ENCODE peak calls at places on chromosome 11, in nine cellular contexts. One of them, this sample, is unnamed.

GRCh38 chr11:371716-372590 is 2.7 kb downstream of the B4GALNT4 start:
- DNase-seq in spleen: no peak
- DNase-seq in suprapubic skin: no peak
- DNase-seq in transverse colon: no peak
- DNase-seq in HL-60: no peak
- DNase-seq in stomach: no peak
- DNase-seq in sigmoid colon: no peak
- DNase-seq in GM12878: no peak
- DNase-seq in HepG2: no peak
- DNase-seq in this sample: no peak

GRCh38 chr11:96161271-96162089 is 181.5 kb downstream of the MAML2 start:
- DNase-seq in GM12878: no peak
- DNase-seq in spleen: no peak
- DNase-seq in HL-60: no peak
- DNase-seq in suprapubic skin: no peak
- DNase-seq in stomach: no peak
- DNase-seq in HepG2: no peak
- DNase-seq in transverse colon: no peak
- DNase-seq in sigmoid colon: no peak
- DNase-seq in this sample: no peak

GRCh38 chr11:113305440-113306336 is 8.7 kb upstream of the TTC12 start:
- DNase-seq in suprapubic skin: peak; percentile 84
- DNase-seq in spleen: peak; percentile 91
- DNase-seq in stomach: peak; percentile 83
- DNase-seq in transverse colon: peak; percentile 77
- DNase-seq in GM12878: no peak
- DNase-seq in HepG2: peak; percentile 32
- DNase-seq in sigmoid colon: peak; percentile 83
- DNase-seq in HL-60: peak; percentile 51
- DNase-seq in this sample: peak; percentile 76

GRCh38 chr11:113505541-113506375 is 30.6 kb upstream of the DRD2 start:
- DNase-seq in sigmoid colon: no peak
- DNase-seq in suprapubic skin: no peak
- DNase-seq in stomach: no peak
- DNase-seq in spleen: no peak
- DNase-seq in GM12878: no peak
- DNase-seq in HepG2: peak; percentile 55
- DNase-seq in HL-60: no peak
- DNase-seq in transverse colon: no peak
- DNase-seq in this sample: peak; percentile 22

GRCh38 chr11:95279921-95280861 is 49.2 kb upstream of the SESN3 start:
- DNase-seq in sigmoid colon: no peak
- DNase-seq in stomach: no peak
- DNase-seq in transverse colon: no peak
- DNase-seq in HepG2: no peak
- DNase-seq in spleen: no peak
- DNase-seq in GM12878: no peak
- DNase-seq in HL-60: peak; percentile 12
- DNase-seq in suprapubic skin: no peak
- DNase-seq in this sample: peak; percentile 39

GRCh38 chr11:116557261-116557660 is 215.5 kb downstream of the BUD13 start:
- DNase-seq in HepG2: no peak
- DNase-seq in sigmoid colon: no peak
- DNase-seq in suprapubic skin: no peak
- DNase-seq in HL-60: no peak
- DNase-seq in GM12878: no peak
- DNase-seq in spleen: no peak
- DNase-seq in transverse colon: no peak
- DNase-seq in stomach: no peak
- DNase-seq in this sample: no peak

GRCh38 chr11:44753965-44754645 is 27.3 kb downstream of the TSPAN18 start:
- DNase-seq in transverse colon: no peak
- DNase-seq in sigmoid colon: peak; percentile 83
- DNase-seq in HL-60: no peak
- DNase-seq in HepG2: no peak
- DNase-seq in spleen: no peak
- DNase-seq in GM12878: no peak
- DNase-seq in suprapubic skin: peak; percentile 69
- DNase-seq in stomach: no peak
- DNase-seq in this sample: no peak

GRCh38 chr11:76796511-76797203 is 13.5 kb downstream of the TSKU start:
- DNase-seq in HL-60: no peak
- DNase-seq in spleen: peak; percentile 62
- DNase-seq in suprapubic skin: peak; percentile 68
- DNase-seq in transverse colon: peak; percentile 45
- DNase-seq in HepG2: no peak
- DNase-seq in stomach: no peak
- DNase-seq in GM12878: no peak
- DNase-seq in sigmoid colon: peak; percentile 49
- DNase-seq in this sample: no peak

GRCh38 chr11:64670975-64671374 is 52.0 kb downstream of the NRXN2 start:
- DNase-seq in transverse colon: peak; percentile 41
- DNase-seq in HL-60: no peak
- DNase-seq in sigmoid colon: no peak
- DNase-seq in HepG2: no peak
- DNase-seq in spleen: no peak
- DNase-seq in suprapubic skin: no peak
- DNase-seq in stomach: no peak
- DNase-seq in GM12878: no peak
- DNase-seq in this sample: no peak

GRCh38 chr11:124738713-124739478 is 846 bp upstream of the NRGN start:
- DNase-seq in suprapubic skin: no peak
- DNase-seq in HL-60: no peak
- DNase-seq in GM12878: no peak
- DNase-seq in sigmoid colon: no peak
- DNase-seq in stomach: no peak
- DNase-seq in transverse colon: no peak
- DNase-seq in spleen: peak; percentile 72
- DNase-seq in HepG2: no peak
- DNase-seq in this sample: no peak

GRCh38 chr11:124737638-124738293 is 2.0 kb upstream of the NRGN start:
- DNase-seq in HepG2: no peak
- DNase-seq in suprapubic skin: no peak
- DNase-seq in transverse colon: no peak
- DNase-seq in HL-60: no peak
- DNase-seq in spleen: no peak
- DNase-seq in sigmoid colon: no peak
- DNase-seq in GM12878: no peak
- DNase-seq in stomach: no peak
- DNase-seq in this sample: no peak

GRCh38 chr11:124740277-124740882 is 638 bp downstream of the NRGN start:
- DNase-seq in sigmoid colon: no peak
- DNase-seq in HL-60: peak; percentile 56
- DNase-seq in GM12878: no peak
- DNase-seq in stomach: no peak
- DNase-seq in suprapubic skin: no peak
- DNase-seq in HepG2: no peak
- DNase-seq in spleen: peak; percentile 87
- DNase-seq in transverse colon: no peak
- DNase-seq in this sample: no peak

GRCh38 chr11:124736738-124737137 is 3.0 kb upstream of the NRGN start:
- DNase-seq in HepG2: no peak
- DNase-seq in spleen: no peak
- DNase-seq in transverse colon: no peak
- DNase-seq in HL-60: peak; percentile 64
- DNase-seq in GM12878: no peak
- DNase-seq in stomach: no peak
- DNase-seq in suprapubic skin: no peak
- DNase-seq in sigmoid colon: no peak
- DNase-seq in this sample: no peak

GRCh38 chr11:124739479-124740276 is at the start of gene NRGN:
- DNase-seq in transverse colon: peak; percentile 92
- DNase-seq in sigmoid colon: peak; percentile 94
- DNase-seq in HL-60: peak; percentile 76
- DNase-seq in HepG2: peak; percentile 79
- DNase-seq in spleen: peak; percentile 96
- DNase-seq in GM12878: no peak
- DNase-seq in suprapubic skin: peak; percentile 95
- DNase-seq in stomach: peak; percentile 94
- DNase-seq in this sample: peak; percentile 90
- TF ChIP-seq POLR2AphosphoS5 in transverse colon: peak; percentile 38
- TF ChIP-seq POLR2AphosphoS5 in sigmoid colon: no peak
- TF ChIP-seq POLR2AphosphoS5 in HL-60: no peak
- TF ChIP-seq POLR2AphosphoS5 in HepG2: no peak
- TF ChIP-seq POLR2AphosphoS5 in spleen: peak; percentile 71
- TF ChIP-seq POLR2AphosphoS5 in GM12878: no peak
- TF ChIP-seq POLR2AphosphoS5 in suprapubic skin: no peak
- TF ChIP-seq POLR2AphosphoS5 in stomach: peak; percentile 50
- TF ChIP-seq POLR2AphosphoS5 in this sample: peak; percentile 62

GRCh38 chr11:18010977-18011586 is 1.8 kb downstream of the SERGEF start:
- DNase-seq in stomach: no peak
- DNase-seq in suprapubic skin: no peak
- DNase-seq in sigmoid colon: no peak
- DNase-seq in spleen: no peak
- DNase-seq in HL-60: no peak
- DNase-seq in transverse colon: no peak
- DNase-seq in HepG2: peak; percentile 28
- DNase-seq in GM12878: no peak
- DNase-seq in this sample: no peak
- H3K4me3 ChIP-seq in stomach: no peak overlapping the region
- H3K4me3 ChIP-seq in suprapubic skin: no peak overlapping the region
- H3K4me3 ChIP-seq in sigmoid colon: no peak overlapping the region
- H3K4me3 ChIP-seq in spleen: no peak overlapping the region
- H3K4me3 ChIP-seq in HL-60: no peak overlapping the region
- H3K4me3 ChIP-seq in transverse colon: no peak overlapping the region
- H3K4me3 ChIP-seq in HepG2: peak overlapping the region; percentile 54
- H3K4me3 ChIP-seq in GM12878: no peak overlapping the region
- H3K4me3 ChIP-seq in this sample: no peak overlapping the region

GRCh38 chr11:134646561-134646960 is 234.5 kb upstream of the B3GAT1 start:
- DNase-seq in suprapubic skin: peak; percentile 48
- DNase-seq in stomach: peak; percentile 8
- DNase-seq in spleen: peak; percentile 58
- DNase-seq in GM12878: no peak
- DNase-seq in sigmoid colon: peak; percentile 29
- DNase-seq in HepG2: no peak
- DNase-seq in transverse colon: no peak
- DNase-seq in HL-60: no peak
- DNase-seq in this sample: no peak
- TF ChIP-seq POLR2AphosphoS5 in suprapubic skin: no peak
- TF ChIP-seq POLR2AphosphoS5 in stomach: no peak
- TF ChIP-seq POLR2AphosphoS5 in spleen: no peak
- TF ChIP-seq POLR2AphosphoS5 in GM12878: no peak
- TF ChIP-seq POLR2AphosphoS5 in sigmoid colon: no peak
- TF ChIP-seq POLR2AphosphoS5 in HepG2: no peak
- TF ChIP-seq POLR2AphosphoS5 in transverse colon: no peak
- TF ChIP-seq POLR2AphosphoS5 in HL-60: no peak
- TF ChIP-seq POLR2AphosphoS5 in this sample: no peak

GRCh38 chr11:94151903-94152677 is 23.4 kb downstream of the PANX1 start:
- DNase-seq in HL-60: no peak
- DNase-seq in suprapubic skin: no peak
- DNase-seq in sigmoid colon: no peak
- DNase-seq in GM12878: no peak
- DNase-seq in transverse colon: no peak
- DNase-seq in HepG2: peak; percentile 72
- DNase-seq in stomach: peak; percentile 37
- DNase-seq in spleen: no peak
- DNase-seq in this sample: no peak
- H3K4me3 ChIP-seq in HL-60: no peak overlapping the region
- H3K4me3 ChIP-seq in suprapubic skin: no peak overlapping the region
- H3K4me3 ChIP-seq in sigmoid colon: no peak overlapping the region
- H3K4me3 ChIP-seq in GM12878: no peak overlapping the region
- H3K4me3 ChIP-seq in transverse colon: no peak overlapping the region
- H3K4me3 ChIP-seq in HepG2: no peak overlapping the region
- H3K4me3 ChIP-seq in stomach: no peak overlapping the region
- H3K4me3 ChIP-seq in spleen: no peak overlapping the region
- H3K4me3 ChIP-seq in this sample: no peak overlapping the region

DNA sequence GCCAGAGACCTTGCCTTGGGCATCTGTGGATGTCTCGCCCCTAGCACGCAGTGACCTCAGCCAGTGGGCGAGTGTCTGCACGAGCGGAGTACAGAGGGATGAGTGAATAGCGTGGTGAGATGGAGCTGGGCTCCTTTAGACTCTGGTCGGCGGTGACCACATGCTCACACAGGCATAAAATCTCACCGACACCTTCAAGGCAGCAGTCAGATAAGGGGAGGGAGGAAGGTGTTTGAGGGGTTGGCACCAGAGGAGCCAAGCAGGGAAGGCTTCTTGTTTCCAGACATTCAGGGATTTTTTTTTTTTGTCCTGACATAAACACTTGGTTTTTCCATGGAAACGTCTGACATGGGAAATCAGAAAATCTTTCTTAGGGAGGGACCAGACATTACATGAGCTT is 35.8 kb downstream of the GRIK4 start:
- DNase-seq in stomach: no peak
- DNase-seq in HL-60: no peak
- DNase-seq in transverse colon: no peak
- DNase-seq in sigmoid colon: no peak
- DNase-seq in spleen: no peak
- DNase-seq in GM12878: no peak
- DNase-seq in suprapubic skin: no peak
- DNase-seq in HepG2: no peak
- DNase-seq in this sample: no peak
- TF ChIP-seq POLR2AphosphoS5 in stomach: no peak
- TF ChIP-seq POLR2AphosphoS5 in HL-60: no peak
- TF ChIP-seq POLR2AphosphoS5 in transverse colon: no peak
- TF ChIP-seq POLR2AphosphoS5 in sigmoid colon: no peak
- TF ChIP-seq POLR2AphosphoS5 in spleen: no peak
- TF ChIP-seq POLR2AphosphoS5 in GM12878: no peak
- TF ChIP-seq POLR2AphosphoS5 in suprapubic skin: no peak
- TF ChIP-seq POLR2AphosphoS5 in HepG2: no peak
- TF ChIP-seq POLR2AphosphoS5 in this sample: no peak

GRCh38 chr11:12112150-12112520 is 1.7 kb downstream of the MICAL2 start:
- DNase-seq in stomach: no peak
- DNase-seq in HepG2: no peak
- DNase-seq in sigmoid colon: no peak
- DNase-seq in transverse colon: no peak
- DNase-seq in HL-60: no peak
- DNase-seq in spleen: no peak
- DNase-seq in GM12878: no peak
- DNase-seq in suprapubic skin: no peak
- DNase-seq in this sample: no peak
- H3K4me3 ChIP-seq in stomach: peak overlapping the region; percentile 91
- H3K4me3 ChIP-seq in HepG2: no peak overlapping the region
- H3K4me3 ChIP-seq in sigmoid colon: peak overlapping the region; percentile 77
- H3K4me3 ChIP-seq in transverse colon: peak overlapping the region; percentile 67
- H3K4me3 ChIP-seq in HL-60: no peak overlapping the region
- H3K4me3 ChIP-seq in spleen: peak overlapping the region; percentile 90
- H3K4me3 ChIP-seq in GM12878: no peak overlapping the region
- H3K4me3 ChIP-seq in suprapubic skin: peak overlapping the region; percentile 96
- H3K4me3 ChIP-seq in this sample: no peak overlapping the region

This sample was measured in prostate gland.